ENCODE peak calls at places on chromosomes 4 and X, in seven cellular contexts. One of them, this sample, is unnamed.

GRCh38 chr4:8818063-8818881 is 53.4 kb downstream of the HMX1 start:
- DNase-seq in NAMALWA: no peak
- DNase-seq in PC-3: no peak
- DNase-seq in activated naive CD8-positive, alpha-beta T cell treated with anti-CD3 and anti-CD28 coated beads, Interleukin-2, amount 10 ng/mL, durations not matched to agents 7 days and 5 days: peak; percentile 3
- DNase-seq in mucosa of gallbladder: peak; percentile 7
- DNase-seq in activated CD4-positive, CD25-positive, alpha-beta regulatory T cell: no peak
- DNase-seq in stimulated activated effector memory CD8-positive, alpha-beta T cell treated with anti-CD3 and anti-CD28 coated beads, Interleukin-12 subunit alpha, Interleukin-12 subunit beta, amount 100 ng/mL, for 72 hours: peak; percentile 13
- DNase-seq in this sample: no peak

GRCh38 chr4:151165205-151166000 is 66.0 kb downstream of the RPS3A start:
- DNase-seq in NAMALWA: no peak
- DNase-seq in PC-3: peak; percentile 27
- DNase-seq in activated naive CD8-positive, alpha-beta T cell treated with anti-CD3 and anti-CD28 coated beads, Interleukin-2, amount 10 ng/mL, durations not matched to agents 7 days and 5 days: no peak
- DNase-seq in mucosa of gallbladder: no peak
- DNase-seq in activated CD4-positive, CD25-positive, alpha-beta regulatory T cell: no peak
- DNase-seq in stimulated activated effector memory CD8-positive, alpha-beta T cell treated with anti-CD3 and anti-CD28 coated beads, Interleukin-12 subunit alpha, Interleukin-12 subunit beta, amount 100 ng/mL, for 72 hours: no peak
- DNase-seq in this sample: no peak

GRCh38 chr4:166003811-166004210 is 130.8 kb downstream of the TLL1 start:
- DNase-seq in NAMALWA: no peak
- DNase-seq in PC-3: peak; percentile 68
- DNase-seq in activated naive CD8-positive, alpha-beta T cell treated with anti-CD3 and anti-CD28 coated beads, Interleukin-2, amount 10 ng/mL, durations not matched to agents 7 days and 5 days: no peak
- DNase-seq in mucosa of gallbladder: no peak
- DNase-seq in activated CD4-positive, CD25-positive, alpha-beta regulatory T cell: no peak
- DNase-seq in stimulated activated effector memory CD8-positive, alpha-beta T cell treated with anti-CD3 and anti-CD28 coated beads, Interleukin-12 subunit alpha, Interleukin-12 subunit beta, amount 100 ng/mL, for 72 hours: no peak
- DNase-seq in this sample: no peak

GRCh38 chr4:152981278-152981677 is 45.2 kb downstream of the FHDC1 start:
- DNase-seq in NAMALWA: no peak
- DNase-seq in PC-3: peak; percentile 25
- DNase-seq in activated naive CD8-positive, alpha-beta T cell treated with anti-CD3 and anti-CD28 coated beads, Interleukin-2, amount 10 ng/mL, durations not matched to agents 7 days and 5 days: no peak
- DNase-seq in mucosa of gallbladder: no peak
- DNase-seq in activated CD4-positive, CD25-positive, alpha-beta regulatory T cell: no peak
- DNase-seq in stimulated activated effector memory CD8-positive, alpha-beta T cell treated with anti-CD3 and anti-CD28 coated beads, Interleukin-12 subunit alpha, Interleukin-12 subunit beta, amount 100 ng/mL, for 72 hours: no peak
- DNase-seq in this sample: no peak

GRCh38 chr4:7788687-7789425 is 150.8 kb downstream of the AFAP1 start:
- DNase-seq in NAMALWA: no peak
- DNase-seq in PC-3: no peak
- DNase-seq in activated naive CD8-positive, alpha-beta T cell treated with anti-CD3 and anti-CD28 coated beads, Interleukin-2, amount 10 ng/mL, durations not matched to agents 7 days and 5 days: no peak
- DNase-seq in mucosa of gallbladder: no peak
- DNase-seq in activated CD4-positive, CD25-positive, alpha-beta regulatory T cell: no peak
- DNase-seq in stimulated activated effector memory CD8-positive, alpha-beta T cell treated with anti-CD3 and anti-CD28 coated beads, Interleukin-12 subunit alpha, Interleukin-12 subunit beta, amount 100 ng/mL, for 72 hours: no peak
- DNase-seq in this sample: no peak

GRCh38 chrX:102712216-102712966 is at the start of gene GPRASP2:
- DNase-seq in NAMALWA: no peak
- DNase-seq in PC-3: peak; percentile 46
- DNase-seq in activated naive CD8-positive, alpha-beta T cell treated with anti-CD3 and anti-CD28 coated beads, Interleukin-2, amount 10 ng/mL, durations not matched to agents 7 days and 5 days: peak; percentile 40
- DNase-seq in mucosa of gallbladder: peak; percentile 21
- DNase-seq in activated CD4-positive, CD25-positive, alpha-beta regulatory T cell: no peak
- DNase-seq in stimulated activated effector memory CD8-positive, alpha-beta T cell treated with anti-CD3 and anti-CD28 coated beads, Interleukin-12 subunit alpha, Interleukin-12 subunit beta, amount 100 ng/mL, for 72 hours: no peak
- DNase-seq in this sample: no peak

GRCh38 chr4:142845293-142846070 is 619 bp downstream of the INPP4B start:
- DNase-seq in NAMALWA: no peak
- DNase-seq in PC-3: peak; percentile 27
- DNase-seq in activated naive CD8-positive, alpha-beta T cell treated with anti-CD3 and anti-CD28 coated beads, Interleukin-2, amount 10 ng/mL, durations not matched to agents 7 days and 5 days: peak; percentile 39
- DNase-seq in mucosa of gallbladder: no peak
- DNase-seq in activated CD4-positive, CD25-positive, alpha-beta regulatory T cell: peak; percentile 24
- DNase-seq in stimulated activated effector memory CD8-positive, alpha-beta T cell treated with anti-CD3 and anti-CD28 coated beads, Interleukin-12 subunit alpha, Interleukin-12 subunit beta, amount 100 ng/mL, for 72 hours: no peak
- DNase-seq in this sample: no peak

GRCh38 chrX:41923925-41924693 is 755 bp upstream of the CASK start:
- DNase-seq in NAMALWA: peak; percentile 24
- DNase-seq in PC-3: peak; percentile 61
- DNase-seq in activated naive CD8-positive, alpha-beta T cell treated with anti-CD3 and anti-CD28 coated beads, Interleukin-2, amount 10 ng/mL, durations not matched to agents 7 days and 5 days: peak; percentile 32
- DNase-seq in mucosa of gallbladder: peak; percentile 38
- DNase-seq in activated CD4-positive, CD25-positive, alpha-beta regulatory T cell: no peak
- DNase-seq in stimulated activated effector memory CD8-positive, alpha-beta T cell treated with anti-CD3 and anti-CD28 coated beads, Interleukin-12 subunit alpha, Interleukin-12 subunit beta, amount 100 ng/mL, for 72 hours: no peak
- DNase-seq in this sample: peak; percentile 13

GRCh38 chrX:13381514-13381913 is 61.7 kb upstream of the ATXN3L start:
- DNase-seq in NAMALWA: no peak
- DNase-seq in PC-3: no peak
- DNase-seq in activated naive CD8-positive, alpha-beta T cell treated with anti-CD3 and anti-CD28 coated beads, Interleukin-2, amount 10 ng/mL, durations not matched to agents 7 days and 5 days: no peak
- DNase-seq in mucosa of gallbladder: no peak
- DNase-seq in activated CD4-positive, CD25-positive, alpha-beta regulatory T cell: no peak
- DNase-seq in stimulated activated effector memory CD8-positive, alpha-beta T cell treated with anti-CD3 and anti-CD28 coated beads, Interleukin-12 subunit alpha, Interleukin-12 subunit beta, amount 100 ng/mL, for 72 hours: no peak
- DNase-seq in this sample: no peak

GRCh38 chr4:41142946-41143720 is 71.2 kb downstream of the APBB2 start:
- DNase-seq in NAMALWA: no peak
- DNase-seq in PC-3: peak; percentile 29
- DNase-seq in activated naive CD8-positive, alpha-beta T cell treated with anti-CD3 and anti-CD28 coated beads, Interleukin-2, amount 10 ng/mL, durations not matched to agents 7 days and 5 days: no peak
- DNase-seq in mucosa of gallbladder: peak; percentile 66
- DNase-seq in activated CD4-positive, CD25-positive, alpha-beta regulatory T cell: no peak
- DNase-seq in stimulated activated effector memory CD8-positive, alpha-beta T cell treated with anti-CD3 and anti-CD28 coated beads, Interleukin-12 subunit alpha, Interleukin-12 subunit beta, amount 100 ng/mL, for 72 hours: no peak
- DNase-seq in this sample: no peak

GRCh38 chr4:6361076-6361784 is 91.6 kb downstream of the WFS1 start:
- DNase-seq in NAMALWA: no peak
- DNase-seq in PC-3: no peak
- DNase-seq in activated naive CD8-positive, alpha-beta T cell treated with anti-CD3 and anti-CD28 coated beads, Interleukin-2, amount 10 ng/mL, durations not matched to agents 7 days and 5 days: no peak
- DNase-seq in mucosa of gallbladder: no peak
- DNase-seq in activated CD4-positive, CD25-positive, alpha-beta regulatory T cell: no peak
- DNase-seq in stimulated activated effector memory CD8-positive, alpha-beta T cell treated with anti-CD3 and anti-CD28 coated beads, Interleukin-12 subunit alpha, Interleukin-12 subunit beta, amount 100 ng/mL, for 72 hours: no peak
- DNase-seq in this sample: no peak

GRCh38 chr4:107292979-107293378 is 256.9 kb upstream of the DKK2 start:
- DNase-seq in NAMALWA: no peak
- DNase-seq in PC-3: no peak
- DNase-seq in activated naive CD8-positive, alpha-beta T cell treated with anti-CD3 and anti-CD28 coated beads, Interleukin-2, amount 10 ng/mL, durations not matched to agents 7 days and 5 days: no peak
- DNase-seq in mucosa of gallbladder: no peak
- DNase-seq in activated CD4-positive, CD25-positive, alpha-beta regulatory T cell: no peak
- DNase-seq in stimulated activated effector memory CD8-positive, alpha-beta T cell treated with anti-CD3 and anti-CD28 coated beads, Interleukin-12 subunit alpha, Interleukin-12 subunit beta, amount 100 ng/mL, for 72 hours: no peak
- DNase-seq in this sample: no peak

GRCh38 chrX:44267116-44267515 is 76.4 kb downstream of the EFHC2 start:
- DNase-seq in NAMALWA: no peak
- DNase-seq in PC-3: peak; percentile 58
- DNase-seq in activated naive CD8-positive, alpha-beta T cell treated with anti-CD3 and anti-CD28 coated beads, Interleukin-2, amount 10 ng/mL, durations not matched to agents 7 days and 5 days: no peak
- DNase-seq in mucosa of gallbladder: no peak
- DNase-seq in activated CD4-positive, CD25-positive, alpha-beta regulatory T cell: no peak
- DNase-seq in stimulated activated effector memory CD8-positive, alpha-beta T cell treated with anti-CD3 and anti-CD28 coated beads, Interleukin-12 subunit alpha, Interleukin-12 subunit beta, amount 100 ng/mL, for 72 hours: no peak
- DNase-seq in this sample: no peak

GRCh38 chr4:188018262-188018661 is 22.7 kb downstream of the ZFP42 start:
- DNase-seq in NAMALWA: no peak
- DNase-seq in PC-3: peak; percentile 6
- DNase-seq in activated naive CD8-positive, alpha-beta T cell treated with anti-CD3 and anti-CD28 coated beads, Interleukin-2, amount 10 ng/mL, durations not matched to agents 7 days and 5 days: no peak
- DNase-seq in mucosa of gallbladder: no peak
- DNase-seq in activated CD4-positive, CD25-positive, alpha-beta regulatory T cell: no peak
- DNase-seq in stimulated activated effector memory CD8-positive, alpha-beta T cell treated with anti-CD3 and anti-CD28 coated beads, Interleukin-12 subunit alpha, Interleukin-12 subunit beta, amount 100 ng/mL, for 72 hours: no peak
- DNase-seq in this sample: no peak

GRCh38 chr4:137414802-137415201 is 117.5 kb downstream of the PCDH18 start:
- DNase-seq in NAMALWA: no peak
- DNase-seq in PC-3: no peak
- DNase-seq in activated naive CD8-positive, alpha-beta T cell treated with anti-CD3 and anti-CD28 coated beads, Interleukin-2, amount 10 ng/mL, durations not matched to agents 7 days and 5 days: no peak
- DNase-seq in mucosa of gallbladder: no peak
- DNase-seq in activated CD4-positive, CD25-positive, alpha-beta regulatory T cell: no peak
- DNase-seq in stimulated activated effector memory CD8-positive, alpha-beta T cell treated with anti-CD3 and anti-CD28 coated beads, Interleukin-12 subunit alpha, Interleukin-12 subunit beta, amount 100 ng/mL, for 72 hours: no peak
- DNase-seq in this sample: no peak

GRCh38 chr4:30753316-30753715 is 33.1 kb downstream of the PCDH7 start:
- DNase-seq in NAMALWA: no peak
- DNase-seq in PC-3: peak; percentile 72
- DNase-seq in activated naive CD8-positive, alpha-beta T cell treated with anti-CD3 and anti-CD28 coated beads, Interleukin-2, amount 10 ng/mL, durations not matched to agents 7 days and 5 days: no peak
- DNase-seq in mucosa of gallbladder: no peak
- DNase-seq in activated CD4-positive, CD25-positive, alpha-beta regulatory T cell: no peak
- DNase-seq in stimulated activated effector memory CD8-positive, alpha-beta T cell treated with anti-CD3 and anti-CD28 coated beads, Interleukin-12 subunit alpha, Interleukin-12 subunit beta, amount 100 ng/mL, for 72 hours: no peak
- DNase-seq in this sample: no peak

GRCh38 chrX:129626026-129626425 is 28.7 kb downstream of the APLN start:
- DNase-seq in NAMALWA: peak; percentile 11
- DNase-seq in PC-3: peak; percentile 29
- DNase-seq in activated naive CD8-positive, alpha-beta T cell treated with anti-CD3 and anti-CD28 coated beads, Interleukin-2, amount 10 ng/mL, durations not matched to agents 7 days and 5 days: no peak
- DNase-seq in mucosa of gallbladder: no peak
- DNase-seq in activated CD4-positive, CD25-positive, alpha-beta regulatory T cell: no peak
- DNase-seq in stimulated activated effector memory CD8-positive, alpha-beta T cell treated with anti-CD3 and anti-CD28 coated beads, Interleukin-12 subunit alpha, Interleukin-12 subunit beta, amount 100 ng/mL, for 72 hours: no peak
- DNase-seq in this sample: no peak